ENCODE peak calls at places on chromosomes 7 and 10, in ten cellular contexts. One of them, this sample, is unnamed.

GRCh38 chr7:99665989-99666388 is 13.8 kb downstream of the CYP3A5 start:
- DNase-seq in ovary: no peak
- DNase-seq in GM12892: no peak
- DNase-seq in body of pancreas: no peak
- DNase-seq in IMR-90: no peak
- DNase-seq in uterus: no peak
- DNase-seq in A549: no peak
- DNase-seq in HCT116: no peak
- DNase-seq in spleen: no peak
- DNase-seq in lower leg skin: no peak
- DNase-seq in this sample: no peak

GRCh38 chr7:151410405-151411390 is 860 bp upstream of the WDR86 start:
- DNase-seq in spleen: peak; percentile 77
- DNase-seq in uterus: no peak
- DNase-seq in GM12892: no peak
- DNase-seq in lower leg skin: no peak
- DNase-seq in HCT116: no peak
- DNase-seq in A549: no peak
- DNase-seq in IMR-90: no peak
- DNase-seq in ovary: peak; percentile 55
- DNase-seq in body of pancreas: no peak
- DNase-seq in this sample: no peak

GRCh38 chr7:129599174-129599573 is 12.3 kb upstream of the NRF1 start:
- DNase-seq in IMR-90: no peak
- DNase-seq in HCT116: no peak
- DNase-seq in lower leg skin: no peak
- DNase-seq in spleen: no peak
- DNase-seq in GM12892: no peak
- DNase-seq in ovary: no peak
- DNase-seq in A549: no peak
- DNase-seq in uterus: no peak
- DNase-seq in body of pancreas: no peak
- DNase-seq in this sample: no peak

GRCh38 chr10:89480047-89480446 is 55.3 kb downstream of the SLC16A12 start:
- DNase-seq in ovary: no peak
- DNase-seq in spleen: no peak
- DNase-seq in A549: no peak
- DNase-seq in uterus: no peak
- DNase-seq in HCT116: no peak
- DNase-seq in GM12892: no peak
- DNase-seq in body of pancreas: peak; percentile 26
- DNase-seq in IMR-90: peak; percentile 9
- DNase-seq in lower leg skin: peak; percentile 34
- DNase-seq in this sample: no peak

GRCh38 chr7:118003438-118003837 is 130.2 kb upstream of the CTTNBP2 start:
- DNase-seq in IMR-90: no peak
- DNase-seq in HCT116: no peak
- DNase-seq in A549: no peak
- DNase-seq in GM12892: no peak
- DNase-seq in spleen: no peak
- DNase-seq in lower leg skin: no peak
- DNase-seq in body of pancreas: no peak
- DNase-seq in ovary: no peak
- DNase-seq in uterus: no peak
- DNase-seq in this sample: no peak

GRCh38 chr7:84412161-84412969 is 217.8 kb upstream of the SEMA3A start:
- DNase-seq in body of pancreas: no peak
- DNase-seq in GM12892: no peak
- DNase-seq in spleen: no peak
- DNase-seq in A549: peak; percentile 49
- DNase-seq in HCT116: peak; percentile 83
- DNase-seq in uterus: no peak
- DNase-seq in lower leg skin: no peak
- DNase-seq in ovary: no peak
- DNase-seq in IMR-90: peak; percentile 99
- DNase-seq in this sample: no peak

GRCh38 chr10:112344261-112344660 is 29.7 kb upstream of the ACSL5 start:
- DNase-seq in HCT116: no peak
- DNase-seq in ovary: no peak
- DNase-seq in A549: no peak
- DNase-seq in body of pancreas: no peak
- DNase-seq in spleen: no peak
- DNase-seq in lower leg skin: no peak
- DNase-seq in IMR-90: no peak
- DNase-seq in uterus: no peak
- DNase-seq in GM12892: no peak
- DNase-seq in this sample: no peak

GRCh38 chr10:73793456-73793855 is 8.1 kb downstream of the ZSWIM8 start:
- DNase-seq in uterus: no peak
- DNase-seq in ovary: no peak
- DNase-seq in body of pancreas: no peak
- DNase-seq in GM12892: no peak
- DNase-seq in HCT116: no peak
- DNase-seq in spleen: no peak
- DNase-seq in IMR-90: no peak
- DNase-seq in lower leg skin: no peak
- DNase-seq in A549: no peak
- DNase-seq in this sample: peak; percentile 9

GRCh38 chr10:49263591-49263990 is 35.4 kb upstream of the C10orf71 start:
- DNase-seq in uterus: no peak
- DNase-seq in IMR-90: no peak
- DNase-seq in GM12892: no peak
- DNase-seq in lower leg skin: no peak
- DNase-seq in A549: no peak
- DNase-seq in HCT116: no peak
- DNase-seq in body of pancreas: no peak
- DNase-seq in ovary: no peak
- DNase-seq in spleen: no peak
- DNase-seq in this sample: no peak

GRCh38 chr7:135445690-135446089 is 64.2 kb downstream of the CNOT4 start:
- DNase-seq in spleen: no peak
- DNase-seq in body of pancreas: no peak
- DNase-seq in A549: no peak
- DNase-seq in HCT116: no peak
- DNase-seq in IMR-90: no peak
- DNase-seq in lower leg skin: no peak
- DNase-seq in ovary: no peak
- DNase-seq in GM12892: no peak
- DNase-seq in uterus: no peak
- DNase-seq in this sample: no peak

GRCh38 chr10:104202231-104202630 is 29.9 kb downstream of the CFAP43 start:
- DNase-seq in spleen: no peak
- DNase-seq in body of pancreas: no peak
- DNase-seq in uterus: no peak
- DNase-seq in HCT116: no peak
- DNase-seq in IMR-90: no peak
- DNase-seq in GM12892: no peak
- DNase-seq in ovary: no peak
- DNase-seq in A549: no peak
- DNase-seq in lower leg skin: no peak
- DNase-seq in this sample: no peak

GRCh38 chr7:104848386-104848990 is 165.5 kb upstream of the KMT2E start:
- DNase-seq in GM12892: no peak
- DNase-seq in A549: peak; percentile 49
- DNase-seq in ovary: peak; percentile 15
- DNase-seq in lower leg skin: peak; percentile 44
- DNase-seq in spleen: no peak
- DNase-seq in uterus: peak; percentile 31
- DNase-seq in IMR-90: peak; percentile 34
- DNase-seq in HCT116: peak; percentile 18
- DNase-seq in body of pancreas: peak; percentile 60
- DNase-seq in this sample: no peak

GRCh38 chr7:4245866-4246470 is 436.1 kb upstream of the FOXK1 start:
- DNase-seq in HCT116: no peak
- DNase-seq in lower leg skin: no peak
- DNase-seq in uterus: no peak
- DNase-seq in body of pancreas: no peak
- DNase-seq in IMR-90: no peak
- DNase-seq in GM12892: no peak
- DNase-seq in spleen: peak; percentile 62
- DNase-seq in A549: no peak
- DNase-seq in ovary: no peak
- DNase-seq in this sample: no peak

GRCh38 chr7:73725703-73726466 is 6.4 kb upstream of the STX1A start:
- DNase-seq in lower leg skin: peak; percentile 87
- DNase-seq in GM12892: no peak
- DNase-seq in A549: no peak
- DNase-seq in HCT116: peak; percentile 73
- DNase-seq in uterus: peak; percentile 86
- DNase-seq in body of pancreas: peak; percentile 93
- DNase-seq in ovary: peak; percentile 74
- DNase-seq in spleen: peak; percentile 96
- DNase-seq in IMR-90: peak; percentile 53
- DNase-seq in this sample: peak; percentile 64

GRCh38 chr10:127163632-127164031 is 32.8 kb downstream of the INSYN2A start:
- DNase-seq in A549: no peak
- DNase-seq in uterus: no peak
- DNase-seq in body of pancreas: no peak
- DNase-seq in HCT116: no peak
- DNase-seq in spleen: no peak
- DNase-seq in lower leg skin: no peak
- DNase-seq in GM12892: no peak
- DNase-seq in IMR-90: no peak
- DNase-seq in ovary: no peak
- DNase-seq in this sample: no peak

GRCh38 chr10:1048732-1049424 is at the start of gene IDI1:
- DNase-seq in ovary: peak; percentile 96
- DNase-seq in HCT116: peak; percentile 94
- DNase-seq in spleen: peak; percentile 99
- DNase-seq in uterus: peak; percentile 97
- DNase-seq in GM12892: peak; percentile 87
- DNase-seq in A549: peak; percentile 97
- DNase-seq in body of pancreas: peak; percentile 97
- DNase-seq in lower leg skin: peak; percentile 97
- DNase-seq in IMR-90: peak; percentile 98
- DNase-seq in this sample: peak; percentile 99
- TF ChIP-seq POLR2A in ovary: peak; percentile 85
- TF ChIP-seq POLR2A in HCT116: peak; percentile 50
- TF ChIP-seq POLR2A in spleen: peak; percentile 83
- TF ChIP-seq POLR2A in uterus: peak; percentile 91
- TF ChIP-seq POLR2A in GM12892: peak; percentile 95
- TF ChIP-seq POLR2A in A549: peak; percentile 92
- TF ChIP-seq POLR2A in body of pancreas: peak; percentile 98
- TF ChIP-seq POLR2A in lower leg skin: no peak
- TF ChIP-seq POLR2A in IMR-90: peak; percentile 99
- TF ChIP-seq POLR2A in this sample: peak; percentile 99

DNA sequence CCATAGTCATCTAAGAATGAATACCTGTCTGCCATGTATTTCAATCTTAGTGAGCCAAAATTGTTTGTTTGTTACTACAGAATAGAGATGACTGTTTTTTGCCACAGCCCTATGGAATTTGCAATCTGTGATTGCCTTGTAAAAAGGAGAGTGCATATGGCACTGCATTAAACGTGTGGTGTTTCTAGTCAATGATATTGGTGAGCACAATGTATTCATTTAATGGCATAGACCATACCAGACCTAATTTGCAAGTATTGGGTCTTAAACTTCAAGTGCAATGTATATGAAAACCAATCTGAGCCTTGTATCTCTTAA is 11.3 kb downstream of the INSIG1 start:
- DNase-seq in uterus: no peak
- DNase-seq in HCT116: no peak
- DNase-seq in IMR-90: no peak
- DNase-seq in ovary: no peak
- DNase-seq in body of pancreas: no peak
- DNase-seq in spleen: no peak
- DNase-seq in lower leg skin: no peak
- DNase-seq in GM12892: no peak
- DNase-seq in A549: no peak
- DNase-seq in this sample: no peak
- TF ChIP-seq POLR2A in uterus: no peak
- TF ChIP-seq POLR2A in HCT116: no peak
- TF ChIP-seq POLR2A in IMR-90: peak; percentile 26
- TF ChIP-seq POLR2A in ovary: no peak
- TF ChIP-seq POLR2A in body of pancreas: no peak
- TF ChIP-seq POLR2A in spleen: no peak
- TF ChIP-seq POLR2A in lower leg skin: no peak
- TF ChIP-seq POLR2A in GM12892: no peak
- TF ChIP-seq POLR2A in A549: no peak
- TF ChIP-seq POLR2A in this sample: no peak

DNA sequence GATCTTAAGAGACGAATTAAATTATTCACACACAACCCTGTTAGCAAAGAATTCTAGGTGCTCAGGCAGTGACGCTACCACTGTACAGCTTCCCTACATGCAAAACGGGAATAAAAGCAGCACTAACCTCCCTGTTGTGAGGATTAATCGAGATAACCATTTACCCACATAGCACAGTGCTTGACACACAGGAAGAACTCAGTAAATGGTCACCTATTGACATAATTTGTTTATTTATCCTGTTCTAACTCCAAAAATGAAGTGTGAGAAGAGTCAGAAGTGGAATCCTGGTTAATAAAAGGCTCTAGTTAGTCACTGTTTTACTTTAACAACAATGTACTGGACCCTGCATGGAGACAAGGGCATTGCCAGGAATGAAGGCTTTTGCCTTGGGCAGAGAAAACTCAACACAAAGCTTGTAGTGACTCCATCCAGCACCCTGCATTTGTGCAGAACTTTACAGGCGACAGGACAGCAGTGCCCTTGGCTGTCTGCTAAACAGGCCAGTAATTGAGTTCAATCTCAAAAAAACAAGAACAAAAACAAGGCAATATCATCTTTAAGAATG is 103.8 kb downstream of the SORBS1 start:
- DNase-seq in body of pancreas: no peak
- DNase-seq in GM12892: no peak
- DNase-seq in uterus: no peak
- DNase-seq in HCT116: no peak
- DNase-seq in ovary: no peak
- DNase-seq in IMR-90: no peak
- DNase-seq in lower leg skin: no peak
- DNase-seq in A549: no peak
- DNase-seq in spleen: no peak
- DNase-seq in this sample: no peak
- TF ChIP-seq POLR2A in body of pancreas: no peak
- TF ChIP-seq POLR2A in GM12892: no peak
- TF ChIP-seq POLR2A in uterus: no peak
- TF ChIP-seq POLR2A in HCT116: no peak
- TF ChIP-seq POLR2A in ovary: no peak
- TF ChIP-seq POLR2A in IMR-90: no peak
- TF ChIP-seq POLR2A in lower leg skin: no peak
- TF ChIP-seq POLR2A in A549: no peak
- TF ChIP-seq POLR2A in spleen: no peak
- TF ChIP-seq POLR2A in this sample: no peak

GRCh38 chr7:68005992-68006391 is 1009.4 kb downstream of the TYW1 start:
- DNase-seq in body of pancreas: no peak
- DNase-seq in GM12892: no peak
- DNase-seq in uterus: no peak
- DNase-seq in ovary: no peak
- DNase-seq in lower leg skin: no peak
- DNase-seq in A549: no peak
- DNase-seq in IMR-90: no peak
- DNase-seq in HCT116: no peak
- DNase-seq in spleen: no peak
- DNase-seq in this sample: no peak
- TF ChIP-seq POLR2A in body of pancreas: no peak
- TF ChIP-seq POLR2A in GM12892: no peak
- TF ChIP-seq POLR2A in uterus: no peak
- TF ChIP-seq POLR2A in ovary: no peak
- TF ChIP-seq POLR2A in lower leg skin: no peak
- TF ChIP-seq POLR2A in A549: no peak
- TF ChIP-seq POLR2A in IMR-90: no peak
- TF ChIP-seq POLR2A in HCT116: no peak
- TF ChIP-seq POLR2A in spleen: no peak
- TF ChIP-seq POLR2A in this sample: no peak

GRCh38 chr10:132608511-132609195 is 71.1 kb downstream of the INPP5A start:
- DNase-seq in A549: no peak
- DNase-seq in uterus: no peak
- DNase-seq in lower leg skin: no peak
- DNase-seq in HCT116: no peak
- DNase-seq in body of pancreas: peak; percentile 11
- DNase-seq in GM12892: peak; percentile 11
- DNase-seq in spleen: peak; percentile 62
- DNase-seq in ovary: no peak
- DNase-seq in IMR-90: no peak
- DNase-seq in this sample: no peak
- TF ChIP-seq POLR2A in A549: no peak
- TF ChIP-seq POLR2A in uterus: no peak
- TF ChIP-seq POLR2A in lower leg skin: no peak
- TF ChIP-seq POLR2A in HCT116: no peak
- TF ChIP-seq POLR2A in body of pancreas: no peak
- TF ChIP-seq POLR2A in GM12892: no peak
- TF ChIP-seq POLR2A in spleen: no peak
- TF ChIP-seq POLR2A in ovary: no peak
- TF ChIP-seq POLR2A in IMR-90: no peak
- TF ChIP-seq POLR2A in this sample: no peak

This sample was measured in gastrocnemius medialis.